ENCODE peak calls at places on chromosomes 1 and 21, in five cellular contexts. Y is fibroblast of lung, X is B cell, F is glutamatergic neuron, T is psoas muscle. O is an unnamed sample.

GRCh38 chr1:175757381-175758015 is 14.1 kb upstream of the TNR start:
- DNase-seq in Y (no peak), X (peak; percentile 34), F (peak; percentile 77), T (no peak), O (peak; percentile 37)

GRCh38 chr21:22711636-22712035 is 1713.4 kb downstream of the NCAM2 start:
- DNase-seq in Y (no peak), X (no peak), F (no peak), T (no peak), O (no peak)

GRCh38 chr1:213303286-213303685 is 252.2 kb downstream of the RPS6KC1 start:
- DNase-seq in Y (peak; percentile 59), X (no peak), F (no peak), T (no peak), O (no peak)

GRCh38 chr1:31703431-31704260 is at the start of gene COL16A1:
- DNase-seq in Y (peak; percentile 75), X (peak; percentile 33), F (no peak), T (peak; percentile 93), O (no peak)

GRCh38 chr21:39840373-39841097 is 26.7 kb upstream of the PCP4 start:
- DNase-seq in Y (no peak), X (no peak), F (no peak), T (no peak), O (no peak)

GRCh38 chr21:33396436-33396835 is 6.8 kb upstream of the IFNGR2 start:
- DNase-seq in Y (peak; percentile 17), X (no peak), F (no peak), T (no peak), O (no peak)

GRCh38 chr1:38266197-38266520 is 219.6 kb upstream of the POU3F1 start:
- DNase-seq in Y (no peak), X (no peak), F (no peak), T (no peak), O (no peak)

GRCh38 chr1:116374340-116375164 is 1.5 kb downstream of the ATP1A1 start:
- DNase-seq in Y (peak; percentile 20), X (peak; percentile 18), F (peak; percentile 26), T (no peak), O (peak; percentile 51)

GRCh38 chr1:183019860-183020259 is 3.4 kb upstream of the LAMC1 start:
- DNase-seq in Y (peak; percentile 77), X (no peak), F (no peak), T (no peak), O (no peak)

GRCh38 chr1:26530898-26531598 is 1.5 kb downstream of the RPS6KA1 start:
- DNase-seq in Y (peak; percentile 72), X (no peak), F (no peak), T (no peak), O (no peak)

GRCh38 chr1:7457811-7458210 is 313.3 kb upstream of the VAMP3 start:
- DNase-seq in Y (no peak), X (no peak), F (no peak), T (no peak), O (no peak)

GRCh38 chr1:246435421-246436041 is 71.5 kb downstream of the SMYD3 start:
- DNase-seq in Y (peak; percentile 34), X (no peak), F (no peak), T (no peak), O (no peak)

GRCh38 chr1:217896490-217896889 is 265.3 kb downstream of the SPATA17 start:
- DNase-seq in Y (peak; percentile 85), X (no peak), F (no peak), T (no peak), O (no peak)

GRCh38 chr1:68969430-68969829 is 472.5 kb upstream of the DEPDC1 start:
- DNase-seq in Y (peak; percentile 69), X (no peak), F (no peak), T (no peak), O (no peak)

GRCh38 chr1:228902781-228903572 is 167.7 kb downstream of the RHOU start:
- DNase-seq in Y (peak; percentile 97), X (no peak), F (no peak), T (peak; percentile 81), O (no peak)

GRCh38 chr1:184260382-184260781 is 126.4 kb upstream of the C1orf21 start:
- DNase-seq in Y (peak; percentile 92), X (no peak), F (no peak), T (no peak), O (no peak)

GRCh38 chr1:171984850-171985485 is 143.7 kb downstream of the DNM3 start:
- DNase-seq in Y (peak; percentile 40), X (peak; percentile 42), F (no peak), T (no peak), O (no peak)

GRCh38 chr21:34614443-34614692 is 545 bp downstream of the RCAN1 start:
- DNase-seq in Y (no peak), X (no peak), F (no peak), T (no peak), O (no peak)

GRCh38 chr1:22386774-22387173 is 64.9 kb upstream of the ZBTB40 start:
- DNase-seq in Y (no peak), X (no peak), F (no peak), T (no peak), O (no peak)

GRCh38 chr1:212566522-212567479 is 41.8 kb upstream of the ATF3 start:
- DNase-seq in Y (peak; percentile 83), X (peak; percentile 44), F (peak; percentile 27), T (no peak), O (peak; percentile 82)

GRCh38 chr1:82837261-82837660 is 1036.5 kb downstream of the ADGRL2 start:
- DNase-seq in Y (no peak), X (no peak), F (no peak), T (no peak), O (no peak)

GRCh38 chr1:211541715-211542477 is 37.1 kb downstream of the SLC30A1 start:
- DNase-seq in Y (peak; percentile 43), X (no peak), F (no peak), T (no peak), O (no peak)

GRCh38 chr1:52913014-52913413 is 8.5 kb downstream of the ECHDC2 start:
- DNase-seq in Y (no peak), X (no peak), F (no peak), T (no peak), O (no peak)

GRCh38 chr1:192986110-192986747 is 72.9 kb downstream of the UCHL5 start:
- DNase-seq in Y (peak; percentile 77), X (no peak), F (no peak), T (no peak), O (peak; percentile 13)

GRCh38 chr1:39269791-39270342 is 65.4 kb downstream of the MACF1 start:
- DNase-seq in Y (no peak), X (peak; percentile 82), F (no peak), T (no peak), O (peak; percentile 32)

GRCh38 chr1:24830680-24831272 is 85.5 kb downstream of the CLIC4 start:
- DNase-seq in Y (peak; percentile 61), X (peak; percentile 70), F (no peak), T (no peak), O (no peak)

GRCh38 chr1:201586806-201587205 is 47.9 kb downstream of the NAV1 start:
- DNase-seq in Y (no peak), X (no peak), F (no peak), T (no peak), O (no peak)

GRCh38 chr1:23478896-23479790 is 4.8 kb downstream of the ASAP3 start:
- DNase-seq in Y (peak; percentile 84), X (no peak), F (no peak), T (peak; percentile 96), O (no peak)

GRCh38 chr1:8681317-8681650 is 136.2 kb downstream of the RERE start:
- DNase-seq in Y (no peak), X (no peak), F (no peak), T (no peak), O (no peak)

GRCh38 chr1:5888606-5889211 is 103.5 kb downstream of the NPHP4 start:
- DNase-seq in Y (no peak), X (no peak), F (no peak), T (peak; percentile 12), O (no peak)

GRCh38 chr21:40846566-40847411 is at the start of gene DSCAM:
- DNase-seq in Y (peak; percentile 38), X (no peak), F (peak; percentile 77), T (no peak), O (no peak)

DNA sequence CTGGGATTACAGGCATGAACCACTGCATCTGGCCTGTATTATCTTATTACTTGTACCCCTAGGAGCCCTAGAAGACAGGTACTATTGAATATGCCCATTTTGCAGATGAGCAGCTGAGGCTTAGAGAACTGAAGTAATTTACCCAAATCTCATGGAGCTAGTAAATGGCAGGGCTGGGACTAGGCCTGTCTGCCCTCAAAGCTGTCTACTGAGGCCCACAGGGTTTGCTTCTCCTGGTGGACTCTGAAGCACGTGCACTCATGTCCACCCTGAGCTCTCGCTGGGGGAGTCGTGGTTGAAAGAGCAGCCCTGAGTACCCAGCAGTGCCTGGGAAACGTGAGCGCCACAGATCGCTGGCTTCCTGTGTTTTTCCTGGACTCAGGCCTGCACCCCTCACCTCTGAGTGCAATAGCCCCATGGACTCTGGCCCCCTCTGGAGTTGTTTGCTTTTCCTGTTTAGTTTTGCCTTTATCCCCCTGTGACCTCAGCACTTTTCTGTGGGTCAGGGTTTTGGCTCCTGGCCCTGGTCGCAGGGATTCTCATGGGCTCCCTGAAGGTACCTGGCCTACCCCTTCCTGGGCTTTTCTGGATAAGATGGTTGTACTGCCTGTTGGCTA is 52.4 kb downstream of the ARHGEF10L start:
- DNase-seq in Y (no peak), X (no peak), F (no peak), T (no peak), O (no peak)
- TF ChIP-seq CTCF in Y (no peak), X (no peak), F (no peak), T (no peak), O (no peak)

DNA sequence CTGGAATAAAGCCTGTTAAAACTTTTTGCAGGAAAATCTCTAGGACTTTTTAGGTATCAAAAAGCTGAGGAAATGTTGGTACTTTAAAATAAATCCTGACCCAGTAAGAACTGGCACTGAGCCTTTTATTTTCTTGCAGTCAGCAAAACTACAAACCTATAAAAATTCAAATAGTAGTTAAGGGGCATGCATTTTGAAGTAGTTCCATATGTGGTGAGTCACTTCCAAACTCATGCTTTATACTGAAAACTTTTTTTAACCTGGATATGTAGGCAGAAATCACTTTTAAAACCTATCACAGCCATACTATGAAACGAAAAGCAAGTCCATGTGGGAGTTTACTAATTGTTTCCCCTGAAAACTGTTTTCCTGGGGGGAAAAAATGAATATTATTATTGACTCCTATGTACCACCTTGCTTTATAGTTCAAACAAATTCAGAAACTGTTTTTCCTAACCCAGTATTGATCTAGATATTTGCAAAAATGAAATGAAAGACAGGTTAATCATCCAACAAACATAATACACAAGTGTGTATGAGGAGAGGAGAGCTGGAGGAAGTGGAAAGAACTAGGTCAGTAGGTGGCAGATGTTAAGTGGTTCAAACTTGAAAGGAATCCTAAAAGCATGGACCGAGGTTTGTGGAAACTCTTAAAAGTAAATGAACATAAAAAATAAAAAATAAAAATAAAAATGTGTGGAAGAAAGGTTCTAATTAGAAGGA is 30.5 kb downstream of the NRIP1 start:
- DNase-seq in Y (peak; percentile 72), X (no peak), F (no peak), T (no peak), O (no peak)
- TF ChIP-seq CTCF in Y (no peak), X (no peak), F (no peak), T (no peak), O (no peak)

DNA sequence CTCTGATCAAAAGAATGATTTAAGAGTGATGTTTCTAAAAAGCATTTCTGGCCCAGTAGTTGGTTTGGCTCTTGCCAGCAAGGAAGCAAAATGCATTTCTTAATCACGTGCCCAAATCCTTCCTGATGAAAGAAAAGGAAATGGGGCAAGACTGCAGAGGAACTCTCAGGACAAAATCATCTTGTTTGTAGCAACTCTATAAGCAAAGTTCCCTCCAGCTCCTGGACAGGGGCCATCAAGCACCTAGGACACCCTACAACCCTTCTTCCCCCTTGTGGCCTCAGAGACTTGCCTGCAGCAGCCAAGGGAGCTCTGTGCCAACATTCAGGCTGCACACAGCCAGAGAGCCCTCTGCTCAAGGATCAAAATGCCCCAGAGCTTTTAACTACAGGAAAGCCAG is 105.1 kb downstream of the KIAA0319L start:
- DNase-seq in Y (peak; percentile 21), X (no peak), F (no peak), T (peak; percentile 57), O (no peak)
- TF ChIP-seq CTCF in Y (no peak), X (no peak), F (no peak), T (no peak), O (no peak)

GRCh38 chr1:12196641-12197482 is 30.1 kb downstream of the TNFRSF1B start:
- DNase-seq in Y (no peak), X (peak; percentile 47), F (no peak), T (peak; percentile 67), O (no peak)
- TF ChIP-seq CTCF in Y (no peak), X (peak; percentile 28), F (peak; percentile 47), T (no peak), O (no peak)

O was measured in activated CD8-positive, alpha-beta T cell treated with anti-CD3 and anti-CD28 coated beads for 36 hours.